ENCODE peak calls at places on chromosomes 1 and 21, in ten cellular contexts. K, P, I, W, M, E, S, N, Z and F are unnamed samples.

GRCh38 chr1:65717815-65718454 is 74.8 kb upstream of the PDE4B start:
- DNase-seq in I (no peak), Z (no peak), P (peak; percentile 45), M (no peak), E (no peak), K (peak; percentile 49), S (peak; percentile 16), W (no peak), N (no peak), F (no peak)

GRCh38 chr1:240577095-240577494 is 34.9 kb downstream of the GREM2 start:
- DNase-seq in W (no peak), S (no peak), M (no peak), N (no peak), K (no peak), E (no peak), P (no peak), Z (no peak), I (no peak), F (no peak)

GRCh38 chr1:16143566-16144324 is 12.1 kb downstream of the EPHA2 start:
- DNase-seq in Z (peak; percentile 75), S (no peak), M (no peak), K (peak; percentile 32), P (peak; percentile 41), I (no peak), N (peak; percentile 38), E (no peak), W (no peak), F (no peak)

GRCh38 chr1:206722751-206723499 is 38.2 kb downstream of the MAPKAPK2 start:
- DNase-seq in M (no peak), S (no peak), W (no peak), E (no peak), N (no peak), Z (no peak), I (no peak), K (peak; percentile 58), P (no peak), F (no peak)

GRCh38 chr1:15620155-15620545 is 2.9 kb downstream of the DDI2 start:
- DNase-seq in P (peak; percentile 33), S (peak; percentile 27), N (no peak), Z (no peak), W (no peak), M (no peak), K (peak; percentile 51), I (no peak), E (no peak), F (no peak)

GRCh38 chr21:38293113-38293512 is 36.3 kb downstream of the KCNJ15 start:
- DNase-seq in S (no peak), E (no peak), N (no peak), P (no peak), W (no peak), Z (no peak), I (no peak), K (no peak), M (no peak), F (no peak)

GRCh38 chr1:196875935-196876334 is 11.9 kb upstream of the CFHR4 start:
- DNase-seq in P (no peak), I (no peak), W (no peak), E (no peak), K (no peak), Z (no peak), N (no peak), M (no peak), S (no peak), F (no peak)

GRCh38 chr1:231396643-231397042 is 25.4 kb downstream of the EGLN1 start:
- DNase-seq in I (no peak), M (no peak), Z (no peak), E (no peak), S (no peak), W (no peak), K (no peak), P (no peak), N (no peak), F (no peak)

GRCh38 chr1:225480825-225481434 is 53.1 kb upstream of the LBR start:
- DNase-seq in Z (no peak), N (no peak), S (peak; percentile 61), W (peak; percentile 69), M (peak; percentile 77), K (peak; percentile 43), I (no peak), E (peak; percentile 36), P (no peak), F (no peak)

GRCh38 chr1:228207851-228208821 is at the start of gene OBSCN:
- DNase-seq in K (no peak), W (no peak), Z (peak; percentile 70), S (no peak), I (no peak), N (no peak), M (no peak), E (no peak), P (no peak), F (no peak)

GRCh38 chr1:36115931-36116330 is 9.1 kb downstream of the COL8A2 start:
- DNase-seq in I (no peak), K (peak; percentile 42), S (no peak), P (peak; percentile 52), W (no peak), N (no peak), E (no peak), M (no peak), Z (no peak), F (no peak)

GRCh38 chr1:233879841-233880240 is 24.6 kb upstream of the SLC35F3 start:
- DNase-seq in I (no peak), P (peak; percentile 40), Z (no peak), M (no peak), K (no peak), S (no peak), W (no peak), E (no peak), N (no peak), F (no peak)

GRCh38 chr1:158286966-158287365 is 2.8 kb upstream of the CD1C start:
- DNase-seq in E (peak; percentile 47), W (no peak), S (peak; percentile 29), Z (no peak), P (no peak), N (no peak), M (no peak), K (no peak), I (no peak), F (no peak)

GRCh38 chr1:52263153-52263910 is 102.7 kb downstream of the CC2D1B start:
- DNase-seq in I (no peak), P (no peak), E (no peak), K (no peak), N (no peak), S (no peak), Z (no peak), W (no peak), M (no peak), F (no peak)

GRCh38 chr1:47927165-47927564 is 70.0 kb downstream of the TRABD2B start:
- DNase-seq in S (no peak), Z (no peak), M (no peak), W (no peak), K (no peak), N (peak; percentile 93), P (no peak), I (peak; percentile 42), E (no peak), F (no peak)
- TF ChIP-seq CTCF in S (no peak), Z (no peak), M (no peak), W (no peak), K (no peak), N (no peak), P (no peak), I (no peak), E (no peak), F (no peak)

GRCh38 chr1:160767417-160768294 is 28.3 kb upstream of the LY9 start:
- DNase-seq in E (no peak), W (no peak), P (no peak), N (no peak), M (peak; percentile 79), Z (no peak), K (no peak), I (peak; percentile 51), S (peak; percentile 84), F (no peak)
- H3K4me3 ChIP-seq in E (peak overlapping the region; percentile 52), W (no peak overlapping the region), P (no peak overlapping the region), N (no peak overlapping the region), M (peak overlapping the region; percentile 71), Z (no peak overlapping the region), K (no peak overlapping the region), I (no peak overlapping the region), S (peak overlapping the region; percentile 71), F (peak overlapping the region; percentile 63)

DNA sequence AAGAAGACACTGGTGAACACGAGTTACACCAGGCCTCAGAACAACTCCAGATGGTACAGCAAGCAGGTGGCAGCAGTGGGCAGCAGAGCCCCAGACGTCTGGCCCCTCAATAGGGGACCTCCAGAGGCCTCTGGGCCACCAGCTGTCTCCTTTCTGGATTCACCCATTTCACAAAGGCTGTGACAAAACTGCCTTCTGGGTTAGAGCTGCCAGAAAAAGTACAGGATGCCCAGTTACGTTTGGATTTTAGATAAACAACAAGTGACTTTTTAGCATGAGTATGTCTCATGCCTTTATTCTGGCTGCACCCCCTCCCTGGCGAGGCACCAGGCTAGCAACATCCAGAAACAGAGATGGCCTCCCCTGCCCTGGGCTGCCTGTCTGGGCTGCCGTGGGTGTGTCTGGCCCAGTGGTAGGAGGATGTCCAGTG is 30.1 kb downstream of the ITPKB start:
- DNase-seq in S (no peak), I (no peak), K (no peak), E (no peak), N (no peak), W (no peak), P (no peak), M (no peak), Z (no peak), F (no peak)
- TF ChIP-seq CTCF in S (no peak), I (no peak), K (no peak), E (peak; percentile 22), N (no peak), W (no peak), P (no peak), M (no peak), Z (no peak), F (no peak)

GRCh38 chr1:220093361-220094015 is 444 bp upstream of the IARS2 start:
- DNase-seq in K (peak; percentile 5), M (no peak), Z (no peak), P (peak; percentile 7), S (no peak), W (no peak), I (no peak), N (no peak), E (no peak), F (no peak)
- H3K4me3 ChIP-seq in K (peak overlapping the region; percentile 57), M (no peak overlapping the region), Z (peak overlapping the region; percentile 99), P (no peak overlapping the region), S (peak overlapping the region; percentile 27), W (peak overlapping the region; percentile 83), I (no peak overlapping the region), N (peak overlapping the region; percentile 93), E (peak overlapping the region; percentile 96), F (no peak overlapping the region)

GRCh38 chr1:106222415-106222814 is 834.1 kb upstream of the PRMT6 start:
- DNase-seq in P (peak; percentile 74), K (peak; percentile 41), M (no peak), E (no peak), S (no peak), W (no peak), N (no peak), I (no peak), Z (no peak), F (no peak)

DNA sequence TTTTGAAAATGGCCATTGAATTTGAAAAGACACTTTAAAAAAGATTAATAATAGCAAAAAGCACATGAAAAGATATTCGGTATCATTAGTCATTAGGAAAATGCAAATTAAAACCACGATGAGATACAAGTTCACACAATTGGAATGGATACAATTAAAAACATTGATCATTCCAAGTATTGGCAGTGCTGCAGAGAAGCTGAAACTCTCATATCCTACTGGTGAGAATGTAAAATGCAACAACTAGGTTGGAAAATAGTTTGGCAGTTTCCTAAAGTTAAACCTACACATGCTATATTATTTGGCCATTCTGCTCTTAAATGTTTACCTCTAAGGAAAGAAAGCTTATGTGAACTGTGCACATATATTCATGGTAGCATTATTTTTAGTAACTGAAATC is 838.7 kb upstream of the PRMT6 start:
- DNase-seq in K (no peak), I (no peak), W (no peak), P (no peak), S (no peak), N (no peak), M (no peak), Z (no peak), E (no peak), F (no peak)
- TF ChIP-seq CTCF in K (no peak), I (no peak), W (no peak), P (peak; percentile 26), S (no peak), N (no peak), M (no peak), Z (no peak), E (no peak), F (no peak)